ENCODE peak calls at places on chromosomes 1 and 21, in eight cellular contexts. Y is putamen; O is small intestine; A is endothelial cell of umbilical vein; P is GM12865; M is psoas muscle; W is adipocyte; U is stimulated activated CD8-positive, alpha-beta memory T cell treated with anti-CD3 and anti-CD28 coated beads, Interleukin-12 subunit alpha, Interleukin-12 subunit beta, amount 100 ng/mL, for 1 hour. E is an unnamed sample.

GRCh38 chr1:11684070-11684469 is 3.1 kb upstream of the MAD2L2 start:
- DNase-seq in U (no peak), O (no peak), Y (no peak), P (no peak), W (no peak), M (no peak), A (no peak), E (no peak)

GRCh38 chr1:77036560-77036959 is 169.3 kb downstream of the ST6GALNAC5 start:
- DNase-seq in M (no peak), P (peak), Y (no peak), U (no peak), W (peak), A (peak), O (no peak), E (no peak)

GRCh38 chr1:212647004-212647403 is 38.4 kb downstream of the ATF3 start:
- DNase-seq in P (no peak), Y (no peak), M (no peak), O (no peak), W (no peak), A (no peak), U (no peak), E (no peak)

GRCh38 chr1:30251451-30251850 is 471.9 kb downstream of the MATN1 start:
- DNase-seq in U (no peak), P (no peak), Y (no peak), M (no peak), A (no peak), O (no peak), W (no peak), E (no peak)

GRCh38 chr1:42692461-42692860 is 10.2 kb downstream of the YBX1 start:
- DNase-seq in A (no peak), Y (no peak), U (no peak), O (peak), P (no peak), M (no peak), W (no peak), E (no peak)

GRCh38 chr1:66563094-66563800 is 29.3 kb downstream of the SGIP1 start:
- DNase-seq in A (peak), U (no peak), W (peak), M (no peak), P (no peak), Y (no peak), O (no peak), E (peak)

GRCh38 chr1:206757524-206758266 is 12.9 kb upstream of the IL19 start:
- DNase-seq in Y (no peak), M (no peak), O (peak), P (no peak), W (no peak), A (no peak), U (no peak), E (no peak)

GRCh38 chr1:70293186-70293843 is 61.2 kb downstream of the ANKRD13C start:
- DNase-seq in M (no peak), P (peak), Y (no peak), W (no peak), U (no peak), O (no peak), A (no peak), E (no peak)

GRCh38 chr21:38988211-38989096 is 182.7 kb downstream of the ETS2 start:
- DNase-seq in Y (no peak), W (peak), O (no peak), U (no peak), M (no peak), P (no peak), A (no peak), E (no peak)

GRCh38 chr1:245389878-245390277 is 235.1 kb downstream of the KIF26B start:
- DNase-seq in Y (no peak), U (no peak), A (no peak), M (no peak), W (no peak), P (no peak), O (no peak), E (no peak)

GRCh38 chr1:179310271-179310670 is 16.7 kb downstream of the SOAT1 start:
- DNase-seq in A (no peak), Y (no peak), U (no peak), W (peak), P (no peak), O (no peak), M (no peak), E (no peak)

GRCh38 chr1:227940791-227941241 is 6.9 kb downstream of the WNT9A start:
- DNase-seq in W (no peak), M (peak), P (no peak), Y (no peak), U (no peak), O (no peak), A (no peak), E (no peak)

E was measured in HCT116.